ENCODE peak calls at places on chromosomes 4 and X, in seven cellular contexts. One of them, this sample, is unnamed. For H3K4me1, the result is how much of the 10 kb centered on the place peaks cover.

GRCh38 chrX:54921427-54922021 is 900 bp downstream of the TRO start:
- DNase-seq in GM12878: no peak
- DNase-seq in H1: peak
- DNase-seq in IMR-90: peak
- DNase-seq in HepG2: peak
- DNase-seq in K562: no peak
- DNase-seq in HCT116: no peak
- DNase-seq in this sample: no peak

GRCh38 chr4:123819362-123820035 is 422.9 kb downstream of the SPRY1 start:
- DNase-seq in HCT116: no peak
- DNase-seq in HepG2: no peak
- DNase-seq in GM12878: no peak
- DNase-seq in H1: no peak
- DNase-seq in K562: no peak
- DNase-seq in IMR-90: no peak
- DNase-seq in this sample: no peak

GRCh38 chr4:106409901-106410889 is 41.6 kb upstream of the GIMD1 start:
- DNase-seq in H1: peak
- DNase-seq in GM12878: no peak
- DNase-seq in K562: no peak
- DNase-seq in HepG2: no peak
- DNase-seq in HCT116: no peak
- DNase-seq in IMR-90: no peak
- DNase-seq in this sample: no peak

GRCh38 chrX:96906741-96907140 is 23.0 kb downstream of the RPA4 start:
- DNase-seq in K562: no peak
- DNase-seq in GM12878: no peak
- DNase-seq in IMR-90: peak
- DNase-seq in H1: no peak
- DNase-seq in HepG2: no peak
- DNase-seq in HCT116: no peak
- DNase-seq in this sample: no peak

GRCh38 chr4:5976921-5977320 is 41.3 kb downstream of the C4orf50 start:
- DNase-seq in HCT116: no peak
- DNase-seq in IMR-90: no peak
- DNase-seq in GM12878: no peak
- DNase-seq in H1: no peak
- DNase-seq in K562: no peak
- DNase-seq in HepG2: no peak
- DNase-seq in this sample: no peak

GRCh38 chrX:129781134-129782014 is 1.6 kb downstream of the SASH3 start:
- DNase-seq in HepG2: no peak
- DNase-seq in H1: no peak
- DNase-seq in GM12878: peak
- DNase-seq in HCT116: no peak
- DNase-seq in K562: no peak
- DNase-seq in IMR-90: no peak
- DNase-seq in this sample: no peak

GRCh38 chrX:96837808-96838207 is 45.9 kb upstream of the RPA4 start:
- DNase-seq in HCT116: no peak
- DNase-seq in K562: no peak
- DNase-seq in H1: no peak
- DNase-seq in IMR-90: peak
- DNase-seq in GM12878: no peak
- DNase-seq in HepG2: no peak
- DNase-seq in this sample: no peak

GRCh38 chrX:18956322-18957032 is 27.4 kb downstream of the PHKA2 start:
- DNase-seq in IMR-90: no peak
- DNase-seq in HCT116: no peak
- DNase-seq in H1: no peak
- DNase-seq in GM12878: no peak
- DNase-seq in HepG2: peak
- DNase-seq in K562: no peak
- DNase-seq in this sample: no peak

GRCh38 chr4:118894034-118894433 is 5.4 kb downstream of the SYNPO2 start:
- DNase-seq in HCT116: no peak
- DNase-seq in GM12878: no peak
- DNase-seq in HepG2: no peak
- DNase-seq in IMR-90: no peak
- DNase-seq in H1: no peak
- DNase-seq in K562: no peak
- DNase-seq in this sample: no peak

GRCh38 chrX:65587616-65588526 is 53.3 kb upstream of the LAS1L start:
- DNase-seq in HCT116: no peak
- DNase-seq in GM12878: no peak
- DNase-seq in K562: peak
- DNase-seq in IMR-90: peak
- DNase-seq in H1: no peak
- DNase-seq in HepG2: no peak
- DNase-seq in this sample: peak

GRCh38 chrX:148457279-148457678 is 43.1 kb upstream of the AFF2 start:
- DNase-seq in GM12878: no peak
- DNase-seq in HCT116: no peak
- DNase-seq in IMR-90: no peak
- DNase-seq in H1: no peak
- DNase-seq in HepG2: no peak
- DNase-seq in K562: no peak
- DNase-seq in this sample: no peak

GRCh38 chr4:139655116-139655515 is 10.5 kb upstream of the MGST2 start:
- DNase-seq in GM12878: no peak
- DNase-seq in K562: peak
- DNase-seq in IMR-90: peak
- DNase-seq in H1: no peak
- DNase-seq in HCT116: no peak
- DNase-seq in HepG2: peak
- DNase-seq in this sample: no peak

GRCh38 chrX:104211187-104211586 is 43.5 kb downstream of the ESX1 start:
- DNase-seq in K562: no peak
- DNase-seq in H1: no peak
- DNase-seq in IMR-90: no peak
- DNase-seq in HepG2: peak
- DNase-seq in GM12878: no peak
- DNase-seq in HCT116: no peak
- DNase-seq in this sample: no peak

GRCh38 chrX:63855896-63856295 is 70.9 kb upstream of the ARHGEF9 start:
- DNase-seq in H1: no peak
- DNase-seq in IMR-90: peak
- DNase-seq in HepG2: no peak
- DNase-seq in K562: no peak
- DNase-seq in GM12878: no peak
- DNase-seq in HCT116: no peak
- DNase-seq in this sample: no peak

GRCh38 chr4:74793757-74794340 is 474 bp downstream of the BTC start:
- DNase-seq in HCT116: no peak
- DNase-seq in IMR-90: no peak
- DNase-seq in GM12878: no peak
- DNase-seq in H1: peak
- DNase-seq in HepG2: peak
- DNase-seq in K562: no peak
- DNase-seq in this sample: peak

GRCh38 chr4:90757529-90757928 is 630.3 kb downstream of the CCSER1 start:
- DNase-seq in GM12878: no peak
- DNase-seq in K562: no peak
- DNase-seq in HepG2: no peak
- DNase-seq in H1: no peak
- DNase-seq in HCT116: no peak
- DNase-seq in IMR-90: no peak
- DNase-seq in this sample: no peak

GRCh38 chrX:37755073-37755472 is 24.8 kb upstream of the CYBB start:
- DNase-seq in HCT116: no peak
- DNase-seq in K562: peak
- DNase-seq in GM12878: peak
- DNase-seq in HepG2: no peak
- DNase-seq in H1: no peak
- DNase-seq in IMR-90: no peak
- DNase-seq in this sample: no peak
- H3K4me1 ChIP-seq in HCT116: under half
- H3K4me1 ChIP-seq in K562: under half
- H3K4me1 ChIP-seq in GM12878: under half
- H3K4me1 ChIP-seq in HepG2: under half
- H3K4me1 ChIP-seq in H1: under half
- H3K4me1 ChIP-seq in IMR-90: under half
- H3K4me1 ChIP-seq in this sample: under half

GRCh38 chr4:103076777-103077347 is 301 bp upstream of the SLC9B2 start:
- DNase-seq in K562: peak
- DNase-seq in GM12878: no peak
- DNase-seq in IMR-90: no peak
- DNase-seq in HepG2: no peak
- DNase-seq in H1: no peak
- DNase-seq in HCT116: peak
- DNase-seq in this sample: no peak
- TF ChIP-seq POLR2A in K562: no peak
- TF ChIP-seq POLR2A in GM12878: no peak
- TF ChIP-seq POLR2A in IMR-90: no peak
- TF ChIP-seq POLR2A in HepG2: no peak
- TF ChIP-seq POLR2A in H1: no peak
- TF ChIP-seq POLR2A in HCT116: no peak
- TF ChIP-seq POLR2A in this sample: no peak

GRCh38 chrX:131270085-131270484 is 19.0 kb downstream of the IGSF1 start:
- DNase-seq in HCT116: no peak
- DNase-seq in K562: no peak
- DNase-seq in IMR-90: no peak
- DNase-seq in GM12878: no peak
- DNase-seq in HepG2: no peak
- DNase-seq in H1: no peak
- DNase-seq in this sample: no peak
- TF ChIP-seq RAD21 in HCT116: no peak
- TF ChIP-seq RAD21 in K562: no peak
- TF ChIP-seq RAD21 in IMR-90: no peak
- TF ChIP-seq RAD21 in GM12878: no peak
- TF ChIP-seq RAD21 in HepG2: no peak
- TF ChIP-seq RAD21 in H1: no peak
- TF ChIP-seq RAD21 in this sample: no peak

GRCh38 chr4:8317474-8317873 is 47.9 kb downstream of the HTRA3 start:
- DNase-seq in IMR-90: no peak
- DNase-seq in HCT116: no peak
- DNase-seq in K562: no peak
- DNase-seq in H1: peak
- DNase-seq in HepG2: no peak
- DNase-seq in GM12878: no peak
- DNase-seq in this sample: no peak
- H3K4me1 ChIP-seq in IMR-90: under half
- H3K4me1 ChIP-seq in HCT116: under half
- H3K4me1 ChIP-seq in K562: under half
- H3K4me1 ChIP-seq in H1: under half
- H3K4me1 ChIP-seq in HepG2: under half
- H3K4me1 ChIP-seq in GM12878: under half
- H3K4me1 ChIP-seq in this sample: under half

This sample was measured in A549.